ENCODE peak calls at places on chromosomes 1 and 21, in ten cellular contexts. One of them, this sample, is unnamed.

GRCh38 chr1:234608720-234609527 is 1.1 kb downstream of the IRF2BP2 start:
- DNase-seq in esophagus muscularis mucosa: no peak
- DNase-seq in transverse colon: peak; percentile 50
- DNase-seq in K562: peak; percentile 51
- DNase-seq in H1: no peak
- DNase-seq in tibial nerve: no peak
- DNase-seq in A549: no peak
- DNase-seq in ovary: peak; percentile 72
- DNase-seq in sigmoid colon: peak; percentile 76
- DNase-seq in HepG2: no peak
- DNase-seq in this sample: peak; percentile 64

GRCh38 chr1:53712276-53712675 is 26.7 kb downstream of the GLIS1 start:
- DNase-seq in H1: no peak
- DNase-seq in transverse colon: no peak
- DNase-seq in K562: no peak
- DNase-seq in A549: no peak
- DNase-seq in HepG2: no peak
- DNase-seq in sigmoid colon: no peak
- DNase-seq in esophagus muscularis mucosa: no peak
- DNase-seq in tibial nerve: no peak
- DNase-seq in ovary: no peak
- DNase-seq in this sample: no peak

GRCh38 chr21:44712203-44713028 is 1.0 kb upstream of the TSPEAR start:
- DNase-seq in ovary: peak; percentile 2
- DNase-seq in A549: no peak
- DNase-seq in K562: no peak
- DNase-seq in transverse colon: no peak
- DNase-seq in sigmoid colon: no peak
- DNase-seq in tibial nerve: no peak
- DNase-seq in H1: no peak
- DNase-seq in HepG2: no peak
- DNase-seq in esophagus muscularis mucosa: no peak
- DNase-seq in this sample: no peak

GRCh38 chr21:22791986-22792560 is 1793.9 kb downstream of the NCAM2 start:
- DNase-seq in HepG2: peak; percentile 12
- DNase-seq in K562: peak; percentile 47
- DNase-seq in transverse colon: no peak
- DNase-seq in esophagus muscularis mucosa: no peak
- DNase-seq in H1: no peak
- DNase-seq in sigmoid colon: no peak
- DNase-seq in tibial nerve: peak; percentile 34
- DNase-seq in A549: peak; percentile 0
- DNase-seq in ovary: no peak
- DNase-seq in this sample: no peak

GRCh38 chr1:239833709-239834108 is 258.0 kb upstream of the FMN2 start:
- DNase-seq in K562: no peak
- DNase-seq in H1: no peak
- DNase-seq in tibial nerve: no peak
- DNase-seq in ovary: no peak
- DNase-seq in sigmoid colon: no peak
- DNase-seq in transverse colon: no peak
- DNase-seq in HepG2: no peak
- DNase-seq in A549: no peak
- DNase-seq in esophagus muscularis mucosa: no peak
- DNase-seq in this sample: no peak

GRCh38 chr21:36096398-36097290 is 26.8 kb downstream of the CBR1 start:
- DNase-seq in sigmoid colon: no peak
- DNase-seq in transverse colon: no peak
- DNase-seq in H1: peak; percentile 59
- DNase-seq in K562: no peak
- DNase-seq in ovary: no peak
- DNase-seq in HepG2: no peak
- DNase-seq in esophagus muscularis mucosa: no peak
- DNase-seq in tibial nerve: no peak
- DNase-seq in A549: no peak
- DNase-seq in this sample: no peak

GRCh38 chr21:43829575-43830119 is 35.4 kb upstream of the AGPAT3 start:
- DNase-seq in tibial nerve: no peak
- DNase-seq in ovary: no peak
- DNase-seq in sigmoid colon: no peak
- DNase-seq in H1: no peak
- DNase-seq in HepG2: no peak
- DNase-seq in esophagus muscularis mucosa: no peak
- DNase-seq in A549: no peak
- DNase-seq in K562: no peak
- DNase-seq in transverse colon: no peak
- DNase-seq in this sample: no peak

GRCh38 chr1:63877816-63878215 is 104.0 kb downstream of the ROR1 start:
- DNase-seq in A549: no peak
- DNase-seq in H1: no peak
- DNase-seq in transverse colon: no peak
- DNase-seq in sigmoid colon: no peak
- DNase-seq in tibial nerve: no peak
- DNase-seq in HepG2: no peak
- DNase-seq in ovary: no peak
- DNase-seq in esophagus muscularis mucosa: no peak
- DNase-seq in K562: no peak
- DNase-seq in this sample: no peak

GRCh38 chr21:14862794-14863720 is 201.7 kb downstream of the NRIP1 start:
- DNase-seq in transverse colon: no peak
- DNase-seq in esophagus muscularis mucosa: no peak
- DNase-seq in tibial nerve: no peak
- DNase-seq in H1: no peak
- DNase-seq in HepG2: peak; percentile 13
- DNase-seq in A549: no peak
- DNase-seq in K562: peak; percentile 17
- DNase-seq in sigmoid colon: no peak
- DNase-seq in ovary: no peak
- DNase-seq in this sample: no peak

GRCh38 chr1:184792450-184792969 is 37.9 kb upstream of the EDEM3 start:
- DNase-seq in A549: peak; percentile 49
- DNase-seq in transverse colon: peak; percentile 74
- DNase-seq in tibial nerve: peak; percentile 66
- DNase-seq in ovary: no peak
- DNase-seq in K562: no peak
- DNase-seq in esophagus muscularis mucosa: peak; percentile 94
- DNase-seq in H1: no peak
- DNase-seq in sigmoid colon: peak; percentile 94
- DNase-seq in HepG2: peak; percentile 75
- DNase-seq in this sample: peak; percentile 94

GRCh38 chr1:175872588-175872987 is 129.2 kb upstream of the TNR start:
- DNase-seq in esophagus muscularis mucosa: no peak
- DNase-seq in transverse colon: no peak
- DNase-seq in sigmoid colon: no peak
- DNase-seq in A549: no peak
- DNase-seq in K562: no peak
- DNase-seq in ovary: no peak
- DNase-seq in HepG2: no peak
- DNase-seq in H1: no peak
- DNase-seq in tibial nerve: no peak
- DNase-seq in this sample: no peak

GRCh38 chr1:5976726-5977493 is 15.3 kb downstream of the NPHP4 start:
- DNase-seq in H1: no peak
- DNase-seq in sigmoid colon: peak; percentile 56
- DNase-seq in tibial nerve: no peak
- DNase-seq in ovary: no peak
- DNase-seq in HepG2: no peak
- DNase-seq in esophagus muscularis mucosa: no peak
- DNase-seq in K562: no peak
- DNase-seq in transverse colon: no peak
- DNase-seq in A549: no peak
- DNase-seq in this sample: no peak

GRCh38 chr1:202659974-202660373 is 50.3 kb downstream of the SYT2 start:
- DNase-seq in HepG2: no peak
- DNase-seq in sigmoid colon: no peak
- DNase-seq in H1: no peak
- DNase-seq in K562: no peak
- DNase-seq in A549: no peak
- DNase-seq in ovary: no peak
- DNase-seq in tibial nerve: no peak
- DNase-seq in transverse colon: no peak
- DNase-seq in esophagus muscularis mucosa: no peak
- DNase-seq in this sample: no peak

GRCh38 chr1:5891141-5891540 is 101.1 kb downstream of the NPHP4 start:
- DNase-seq in K562: no peak
- DNase-seq in esophagus muscularis mucosa: no peak
- DNase-seq in transverse colon: no peak
- DNase-seq in A549: no peak
- DNase-seq in H1: no peak
- DNase-seq in HepG2: no peak
- DNase-seq in tibial nerve: no peak
- DNase-seq in sigmoid colon: no peak
- DNase-seq in ovary: no peak
- DNase-seq in this sample: no peak

GRCh38 chr1:18261891-18262290 is 154.3 kb downstream of the IGSF21 start:
- DNase-seq in K562: no peak
- DNase-seq in transverse colon: no peak
- DNase-seq in tibial nerve: no peak
- DNase-seq in A549: no peak
- DNase-seq in HepG2: no peak
- DNase-seq in H1: no peak
- DNase-seq in esophagus muscularis mucosa: no peak
- DNase-seq in sigmoid colon: no peak
- DNase-seq in ovary: no peak
- DNase-seq in this sample: no peak

GRCh38 chr1:206651958-206652890 is 16.9 kb downstream of the DYRK3 start:
- DNase-seq in K562: peak; percentile 28
- DNase-seq in transverse colon: peak; percentile 26
- DNase-seq in ovary: no peak
- DNase-seq in sigmoid colon: no peak
- DNase-seq in HepG2: no peak
- DNase-seq in H1: no peak
- DNase-seq in A549: no peak
- DNase-seq in esophagus muscularis mucosa: no peak
- DNase-seq in tibial nerve: no peak
- DNase-seq in this sample: no peak

GRCh38 chr1:186492531-186493291 is 31.8 kb upstream of the PDC start:
- DNase-seq in ovary: no peak
- DNase-seq in tibial nerve: no peak
- DNase-seq in esophagus muscularis mucosa: no peak
- DNase-seq in K562: no peak
- DNase-seq in A549: no peak
- DNase-seq in HepG2: no peak
- DNase-seq in H1: no peak
- DNase-seq in transverse colon: no peak
- DNase-seq in sigmoid colon: no peak
- DNase-seq in this sample: no peak

GRCh38 chr1:159862031-159862430 is 426 bp downstream of the VSIG8 start:
- DNase-seq in sigmoid colon: no peak
- DNase-seq in K562: no peak
- DNase-seq in tibial nerve: no peak
- DNase-seq in transverse colon: no peak
- DNase-seq in H1: no peak
- DNase-seq in esophagus muscularis mucosa: no peak
- DNase-seq in ovary: no peak
- DNase-seq in HepG2: no peak
- DNase-seq in A549: no peak
- DNase-seq in this sample: no peak

GRCh38 chr1:155062702-155063411 is 683 bp upstream of the EFNA4 start:
- DNase-seq in transverse colon: peak; percentile 84
- DNase-seq in sigmoid colon: no peak
- DNase-seq in esophagus muscularis mucosa: no peak
- DNase-seq in tibial nerve: peak; percentile 60
- DNase-seq in HepG2: peak; percentile 38
- DNase-seq in H1: no peak
- DNase-seq in A549: peak; percentile 76
- DNase-seq in K562: peak; percentile 72
- DNase-seq in ovary: peak; percentile 72
- DNase-seq in this sample: peak; percentile 69
- TF ChIP-seq EP300 in transverse colon: no peak
- TF ChIP-seq EP300 in sigmoid colon: no peak
- TF ChIP-seq EP300 in esophagus muscularis mucosa: no peak
- TF ChIP-seq EP300 in tibial nerve: no peak
- TF ChIP-seq EP300 in HepG2: no peak
- TF ChIP-seq EP300 in H1: no peak
- TF ChIP-seq EP300 in A549: no peak
- TF ChIP-seq EP300 in K562: no peak
- TF ChIP-seq EP300 in ovary: no peak
- TF ChIP-seq EP300 in this sample: no peak

GRCh38 chr21:25997788-25998611 is 172.6 kb downstream of the APP start:
- DNase-seq in sigmoid colon: no peak
- DNase-seq in transverse colon: peak; percentile 45
- DNase-seq in ovary: no peak
- DNase-seq in K562: no peak
- DNase-seq in H1: peak; percentile 77
- DNase-seq in esophagus muscularis mucosa: no peak
- DNase-seq in tibial nerve: no peak
- DNase-seq in HepG2: peak; percentile 88
- DNase-seq in A549: no peak
- DNase-seq in this sample: peak; percentile 81
- TF ChIP-seq EP300 in sigmoid colon: no peak
- TF ChIP-seq EP300 in transverse colon: no peak
- TF ChIP-seq EP300 in ovary: no peak
- TF ChIP-seq EP300 in K562: no peak
- TF ChIP-seq EP300 in H1: no peak
- TF ChIP-seq EP300 in esophagus muscularis mucosa: no peak
- TF ChIP-seq EP300 in tibial nerve: peak; percentile 7
- TF ChIP-seq EP300 in HepG2: no peak
- TF ChIP-seq EP300 in A549: no peak
- TF ChIP-seq EP300 in this sample: no peak

DNA sequence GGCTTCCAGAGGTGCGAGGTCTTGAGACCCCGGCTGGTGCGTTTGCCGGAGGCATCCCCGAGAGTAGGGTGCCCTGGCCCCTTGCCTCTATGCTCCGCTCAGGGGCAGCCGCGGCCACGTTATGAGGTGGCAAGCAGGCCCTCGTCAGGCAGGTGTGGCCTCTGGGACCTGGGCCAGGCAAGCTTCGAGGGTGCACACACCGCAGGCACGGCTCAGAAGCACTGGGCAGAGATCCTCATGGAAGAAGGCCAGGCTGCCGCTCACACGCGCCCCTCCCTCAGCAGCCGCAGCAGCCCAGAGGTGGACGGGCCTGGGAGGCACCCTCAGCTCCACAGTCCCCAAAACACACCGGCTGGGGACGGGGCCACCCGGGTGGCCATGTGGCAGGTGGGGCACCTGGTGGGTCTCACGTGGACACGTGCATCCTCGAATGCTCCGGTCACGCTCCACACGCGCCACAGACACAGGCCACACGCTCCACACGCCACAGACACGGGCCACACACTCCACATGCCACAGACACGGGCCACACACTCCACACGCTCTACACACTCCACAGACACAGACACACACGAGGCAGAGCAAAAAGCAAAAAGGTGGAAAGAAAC is 6.5 kb downstream of the SDF4 start:
- DNase-seq in HepG2: no peak
- DNase-seq in sigmoid colon: no peak
- DNase-seq in tibial nerve: no peak
- DNase-seq in transverse colon: peak; percentile 52
- DNase-seq in H1: no peak
- DNase-seq in esophagus muscularis mucosa: no peak
- DNase-seq in A549: no peak
- DNase-seq in K562: no peak
- DNase-seq in ovary: no peak
- DNase-seq in this sample: peak; percentile 89
- TF ChIP-seq EP300 in HepG2: no peak
- TF ChIP-seq EP300 in sigmoid colon: no peak
- TF ChIP-seq EP300 in tibial nerve: no peak
- TF ChIP-seq EP300 in transverse colon: no peak
- TF ChIP-seq EP300 in H1: no peak
- TF ChIP-seq EP300 in esophagus muscularis mucosa: no peak
- TF ChIP-seq EP300 in A549: no peak
- TF ChIP-seq EP300 in K562: no peak
- TF ChIP-seq EP300 in ovary: no peak
- TF ChIP-seq EP300 in this sample: no peak

GRCh38 chr1:179101566-179101965 is 19.7 kb downstream of the TOR3A start:
- DNase-seq in tibial nerve: no peak
- DNase-seq in esophagus muscularis mucosa: no peak
- DNase-seq in transverse colon: no peak
- DNase-seq in H1: no peak
- DNase-seq in sigmoid colon: peak; percentile 15
- DNase-seq in HepG2: no peak
- DNase-seq in ovary: no peak
- DNase-seq in K562: no peak
- DNase-seq in A549: no peak
- DNase-seq in this sample: no peak
- TF ChIP-seq EP300 in tibial nerve: no peak
- TF ChIP-seq EP300 in esophagus muscularis mucosa: no peak
- TF ChIP-seq EP300 in transverse colon: no peak
- TF ChIP-seq EP300 in H1: no peak
- TF ChIP-seq EP300 in sigmoid colon: no peak
- TF ChIP-seq EP300 in HepG2: no peak
- TF ChIP-seq EP300 in ovary: no peak
- TF ChIP-seq EP300 in K562: no peak
- TF ChIP-seq EP300 in A549: no peak
- TF ChIP-seq EP300 in this sample: no peak